ENCODE peak calls at places on chromosomes 11 and 22, in nine cellular contexts. L, T, W, Z, V, I, P, E and B are unnamed samples.

GRCh38 chr11:60281482-60281881 is 1.0 kb downstream of the MS4A4A start:
- DNase-seq in L (no peak), P (no peak), E (no peak), T (no peak), V (no peak), Z (no peak), W (no peak), I (no peak), B (no peak)

GRCh38 chr22:28560005-28560742 is 119.5 kb downstream of the TTC28 start:
- DNase-seq in W (no peak), E (no peak), V (no peak), I (peak; percentile 82), T (peak; percentile 50), P (no peak), Z (no peak), L (no peak), B (no peak)

GRCh38 chr11:74634537-74634936 is 42.2 kb downstream of the POLD3 start:
- DNase-seq in W (no peak), L (no peak), E (no peak), V (no peak), T (peak; percentile 93), P (no peak), I (peak; percentile 66), Z (no peak), B (no peak)

GRCh38 chr11:86559311-86559945 is 113.0 kb downstream of the ME3 start:
- DNase-seq in W (no peak), P (no peak), Z (no peak), E (peak; percentile 40), T (peak; percentile 55), I (peak; percentile 78), V (peak; percentile 57), L (no peak), B (peak; percentile 32)

GRCh38 chr22:44797181-44797720 is 44.9 kb downstream of the ARHGAP8 start:
- DNase-seq in E (no peak), L (no peak), P (no peak), I (no peak), T (no peak), W (no peak), Z (no peak), V (no peak), B (no peak)

GRCh38 chr11:66218846-66219620 is 49.4 kb upstream of the RAB1B start:
- DNase-seq in L (no peak), V (no peak), T (no peak), Z (no peak), E (no peak), P (no peak), W (no peak), I (no peak), B (no peak)

GRCh38 chr11:78659326-78660319 is 85.0 kb upstream of the NARS2 start:
- DNase-seq in Z (no peak), W (no peak), I (no peak), E (peak; percentile 17), P (no peak), V (no peak), L (no peak), T (peak; percentile 42), B (no peak)

GRCh38 chr11:22491826-22492225 is 133.8 kb downstream of the FANCF start:
- DNase-seq in V (no peak), T (peak; percentile 17), W (no peak), I (peak; percentile 4), Z (no peak), E (no peak), L (no peak), P (peak; percentile 56), B (no peak)

DNA sequence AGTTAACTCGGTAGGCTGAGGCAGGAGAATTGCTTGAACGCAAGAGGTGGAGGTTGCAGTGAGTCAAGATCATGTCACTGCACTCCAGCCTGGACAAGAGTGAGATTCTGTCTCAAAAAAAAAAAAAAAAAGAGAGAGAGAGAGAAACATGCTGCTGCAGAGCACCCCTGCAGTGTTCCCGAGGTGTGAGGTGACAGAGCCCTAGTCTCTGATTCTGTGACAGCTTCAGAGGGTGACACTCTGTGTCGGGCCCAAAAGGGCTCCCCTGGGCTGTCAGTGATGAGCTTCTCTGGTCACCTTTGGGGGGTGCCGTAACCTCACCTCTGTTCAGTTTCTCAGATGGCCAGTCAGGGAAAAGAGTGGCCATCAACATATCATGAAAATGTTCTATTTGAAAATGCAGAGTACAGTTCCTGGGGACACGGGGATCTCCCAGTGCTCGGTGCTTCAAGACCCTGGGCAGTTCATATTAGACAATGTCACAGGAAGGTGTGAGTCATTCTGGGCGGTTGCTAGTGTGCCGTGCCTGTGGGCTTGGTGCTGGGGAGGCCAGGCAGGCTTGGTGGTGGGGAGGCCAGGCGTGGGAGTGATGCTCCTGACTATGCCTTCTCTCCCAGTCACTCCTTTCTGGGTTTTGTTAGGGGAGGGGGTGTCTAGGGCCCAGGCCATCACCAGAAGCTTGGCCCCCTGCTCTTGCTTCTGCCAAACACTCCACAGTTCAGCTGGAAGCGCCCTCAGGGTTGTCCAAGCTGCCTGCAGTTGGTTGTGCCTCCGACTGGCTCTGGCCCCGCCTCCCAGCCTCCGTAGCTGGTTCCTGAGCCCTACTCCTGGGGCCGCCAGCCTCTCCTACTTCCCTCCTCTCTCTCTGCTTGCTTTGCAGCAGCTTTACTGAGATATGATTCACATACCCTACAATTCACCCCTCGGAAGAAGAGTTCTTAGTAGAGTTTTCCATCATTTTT is 52.5 kb upstream of the CLDN5 start:
- DNase-seq in T (peak; percentile 83), I (peak; percentile 69), V (no peak), W (peak; percentile 8), Z (no peak), L (no peak), P (peak; percentile 27), E (no peak), B (peak; percentile 36)
- H3K4me3 ChIP-seq in T (no peak overlapping the region), I (no peak overlapping the region), V (no peak overlapping the region), W (no peak overlapping the region), Z (no peak overlapping the region), L (no peak overlapping the region), P (no peak overlapping the region), E (no peak overlapping the region), B (no peak overlapping the region)

GRCh38 chr11:103530257-103530656 is 421.0 kb downstream of the DYNC2H1 start:
- DNase-seq in T (no peak), I (peak; percentile 32), Z (no peak), P (no peak), E (no peak), L (no peak), W (no peak), V (no peak), B (no peak)

GRCh38 chr11:103528596-103528995 is 419.4 kb downstream of the DYNC2H1 start:
- DNase-seq in P (no peak), I (no peak), W (no peak), Z (no peak), T (no peak), V (no peak), E (no peak), L (no peak), B (no peak)

GRCh38 chr11:103528046-103528445 is 418.8 kb downstream of the DYNC2H1 start:
- DNase-seq in E (no peak), L (no peak), P (no peak), T (no peak), I (no peak), Z (no peak), V (no peak), W (no peak), B (no peak)

GRCh38 chr11:103529217-103529684 is 420.0 kb downstream of the DYNC2H1 start:
- DNase-seq in W (no peak), P (peak; percentile 28), E (no peak), T (peak; percentile 62), Z (peak; percentile 20), L (peak; percentile 21), I (peak; percentile 78), V (no peak), B (no peak)

GRCh38 chr11:103525069-103525468 is 415.8 kb downstream of the DYNC2H1 start:
- DNase-seq in E (no peak), I (peak; percentile 65), Z (no peak), L (no peak), P (no peak), T (peak; percentile 69), V (no peak), W (no peak), B (no peak)
- H3K4me1 ChIP-seq in E (no peaks in the 10 kb centered on the region), I (peaks cover 4% of the 10 kb centered on the region), Z (no peaks in the 10 kb centered on the region), L (no peaks in the 10 kb centered on the region), P (peaks cover 21% of the 10 kb centered on the region), T (peaks cover 56% of the 10 kb centered on the region), V (no peaks in the 10 kb centered on the region), W (no peaks in the 10 kb centered on the region), B (no peaks in the 10 kb centered on the region)

DNA sequence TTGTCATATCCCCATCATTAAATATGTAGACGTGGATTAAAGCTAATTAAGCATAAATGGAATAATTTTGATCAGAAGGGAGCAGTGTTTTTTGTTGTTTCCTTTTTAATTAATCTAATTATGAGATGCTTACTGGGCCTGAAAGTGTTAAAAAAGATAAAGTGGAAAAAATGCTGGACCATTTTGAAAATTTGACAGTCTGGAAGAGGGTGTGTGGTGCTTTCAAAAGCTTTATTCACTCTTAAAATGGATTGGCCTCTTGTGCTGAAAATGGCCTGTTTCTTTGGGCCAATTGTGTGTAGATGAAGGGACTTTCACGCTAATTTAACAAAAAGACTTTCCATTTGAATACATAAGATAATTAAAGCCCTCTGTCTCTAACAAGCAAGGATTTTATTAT is 1.8 kb downstream of the TNRC6B start:
- DNase-seq in L (no peak), P (no peak), Z (no peak), W (no peak), T (no peak), E (no peak), V (no peak), I (no peak), B (no peak)
- H3K4me3 ChIP-seq in L (peak overlapping the region; percentile 95), P (peak overlapping the region; percentile 83), Z (peak overlapping the region; percentile 90), W (peak overlapping the region; percentile 56), T (peak overlapping the region; percentile 53), E (peak overlapping the region; percentile 53), V (no peak overlapping the region), I (peak overlapping the region; percentile 60), B (peak overlapping the region; percentile 69)

GRCh38 chr11:19849107-19849789 is 136.6 kb downstream of the NAV2 start:
- DNase-seq in T (no peak), W (no peak), V (peak; percentile 39), I (peak; percentile 41), Z (no peak), L (peak; percentile 59), P (no peak), E (no peak), B (peak; percentile 44)

GRCh38 chr11:19846654-19847330 is 134.2 kb downstream of the NAV2 start:
- DNase-seq in W (no peak), T (no peak), E (no peak), L (no peak), P (no peak), Z (no peak), V (peak; percentile 86), I (peak; percentile 30), B (peak; percentile 58)

GRCh38 chr11:19848219-19848618 is 135.6 kb downstream of the NAV2 start:
- DNase-seq in I (no peak), V (no peak), W (no peak), Z (no peak), L (no peak), P (peak; percentile 54), T (no peak), E (no peak), B (no peak)

GRCh38 chr11:19853016-19853415 is 140.4 kb downstream of the NAV2 start:
- DNase-seq in Z (no peak), T (peak; percentile 25), E (no peak), L (no peak), P (no peak), W (no peak), V (no peak), I (peak; percentile 59), B (no peak)

DNA sequence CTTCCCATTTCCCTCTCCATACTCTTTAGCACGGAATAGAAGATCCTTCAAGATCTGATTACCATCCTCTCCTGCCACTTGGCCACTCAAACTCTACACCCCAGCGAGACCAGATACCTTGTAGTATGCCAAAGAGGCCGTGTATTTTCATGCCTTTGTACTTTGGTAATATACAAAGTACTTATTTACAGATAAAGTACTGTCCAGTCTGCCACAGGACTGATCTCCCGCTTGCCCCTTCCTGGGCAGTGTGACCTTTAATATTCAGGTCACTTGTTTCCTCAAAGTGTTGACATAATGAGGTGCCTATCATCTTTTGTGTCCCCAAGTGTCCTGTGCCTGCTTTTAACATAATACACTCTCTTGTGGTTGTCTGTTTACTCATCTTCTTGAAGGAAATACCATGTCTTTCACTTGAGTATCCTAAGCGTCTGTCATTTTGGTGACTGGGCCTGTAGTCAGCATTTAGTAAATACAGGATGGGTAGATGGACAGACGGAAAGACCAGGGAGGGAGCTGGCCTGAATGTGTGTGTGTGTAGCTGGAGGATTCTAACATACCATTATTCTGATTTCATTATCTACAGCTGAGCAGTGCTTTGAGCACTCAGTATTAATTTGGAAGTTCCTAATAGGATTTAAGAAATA is 137.4 kb downstream of the NAV2 start:
- DNase-seq in W (no peak), V (no peak), I (peak; percentile 25), Z (peak; percentile 10), E (no peak), L (no peak), T (no peak), P (no peak), B (no peak)
- H3K4me1 ChIP-seq in W (no peaks in the 10 kb centered on the region), V (peaks cover 25% of the 10 kb centered on the region), I (peaks cover 7% of the 10 kb centered on the region), Z (no peaks in the 10 kb centered on the region), E (no peaks in the 10 kb centered on the region), L (no peaks in the 10 kb centered on the region), T (peaks cover 10% of the 10 kb centered on the region), P (peaks cover 12% of the 10 kb centered on the region), B (peaks cover 61% of the 10 kb centered on the region)